ENCODE peak calls at places on chromosomes 7 and 10, in eight cellular contexts. J, R, X, I, N, D, T and H are unnamed samples.

GRCh38 chr7:37265006-37265405 is 183.7 kb downstream of the ELMO1 start:
- DNase-seq in N (no peak), I (no peak), T (no peak), R (no peak), J (no peak), X (no peak), D (no peak), H (no peak)

GRCh38 chr10:132239126-132240031 is 52.6 kb downstream of the DPYSL4 start:
- DNase-seq in J (no peak), I (no peak), N (no peak), X (no peak), T (no peak), D (no peak), R (no peak), H (no peak)

GRCh38 chr10:44990302-44990655 is 10.4 kb upstream of the ZNF22 start:
- DNase-seq in N (no peak), X (no peak), R (no peak), I (no peak), D (no peak), J (no peak), T (no peak), H (no peak)

GRCh38 chr10:44818721-44819127 is 92.4 kb upstream of the TMEM72 start:
- DNase-seq in X (no peak), J (no peak), N (no peak), I (no peak), D (no peak), T (no peak), R (no peak), H (no peak)

GRCh38 chr10:18087398-18087797 is 52.8 kb upstream of the CACNB2 start:
- DNase-seq in T (peak; percentile 24), D (no peak), N (no peak), J (no peak), X (no peak), R (no peak), I (no peak), H (no peak)

GRCh38 chr7:4650471-4651047 is 31.5 kb upstream of the FOXK1 start:
- DNase-seq in J (no peak), I (no peak), N (peak; percentile 41), D (no peak), R (no peak), X (no peak), T (no peak), H (peak; percentile 75)

GRCh38 chr10:117728087-117728486 is 185.5 kb downstream of the EMX2 start:
- DNase-seq in T (no peak), D (no peak), N (no peak), J (no peak), X (no peak), R (no peak), I (no peak), H (no peak)

GRCh38 chr10:126387931-126388911 is at the start of gene ADAM12:
- DNase-seq in N (peak; percentile 49), I (no peak), X (no peak), T (peak; percentile 21), D (no peak), R (no peak), J (peak; percentile 12), H (no peak)

GRCh38 chr10:5034588-5034987 is 30.9 kb upstream of the AKR1C2 start:
- DNase-seq in R (no peak), I (no peak), J (no peak), T (no peak), N (no peak), D (no peak), X (no peak), H (no peak)

GRCh38 chr7:25884265-25884664 is 267.7 kb upstream of the NFE2L3 start:
- DNase-seq in N (no peak), J (no peak), X (no peak), R (no peak), T (no peak), D (no peak), I (no peak), H (no peak)

GRCh38 chr10:48612241-48612943 is 7.5 kb upstream of the ARHGAP22 start:
- DNase-seq in J (no peak), D (no peak), N (no peak), X (no peak), I (peak; percentile 56), R (no peak), T (no peak), H (peak; percentile 18)

GRCh38 chr10:48611133-48611532 is 6.3 kb upstream of the ARHGAP22 start:
- DNase-seq in R (no peak), N (no peak), T (no peak), D (no peak), X (no peak), I (peak; percentile 29), J (no peak), H (peak; percentile 18)

GRCh38 chr10:48613015-48613414 is 8.1 kb upstream of the ARHGAP22 start:
- DNase-seq in N (no peak), J (no peak), I (no peak), T (no peak), D (no peak), R (no peak), X (no peak), H (no peak)

GRCh38 chr10:48616436-48616835 is 11.6 kb upstream of the ARHGAP22 start:
- DNase-seq in J (no peak), R (no peak), I (no peak), N (no peak), D (no peak), T (no peak), X (no peak), H (no peak)

GRCh38 chr10:48614481-48615383 is 9.9 kb upstream of the ARHGAP22 start:
- DNase-seq in I (no peak), R (no peak), T (no peak), X (peak; percentile 65), N (no peak), J (no peak), D (no peak), H (no peak)
- TF ChIP-seq CTCF in I (no peak), R (no peak), T (no peak), X (peak; percentile 33), N (peak; percentile 19), J (peak; percentile 44), D (no peak), H (peak; percentile 57)

GRCh38 chr7:105589221-105590077 is 8.2 kb upstream of the EFCAB10 start:
- DNase-seq in N (peak; percentile 16), J (peak; percentile 34), X (peak; percentile 85), T (peak; percentile 35), I (no peak), R (peak; percentile 29), D (peak; percentile 30), H (no peak)
- TF ChIP-seq CTCF in N (peak; percentile 62), J (peak; percentile 67), X (peak; percentile 72), T (peak; percentile 42), I (peak; percentile 25), R (peak; percentile 56), D (peak; percentile 63), H (peak; percentile 77)

DNA sequence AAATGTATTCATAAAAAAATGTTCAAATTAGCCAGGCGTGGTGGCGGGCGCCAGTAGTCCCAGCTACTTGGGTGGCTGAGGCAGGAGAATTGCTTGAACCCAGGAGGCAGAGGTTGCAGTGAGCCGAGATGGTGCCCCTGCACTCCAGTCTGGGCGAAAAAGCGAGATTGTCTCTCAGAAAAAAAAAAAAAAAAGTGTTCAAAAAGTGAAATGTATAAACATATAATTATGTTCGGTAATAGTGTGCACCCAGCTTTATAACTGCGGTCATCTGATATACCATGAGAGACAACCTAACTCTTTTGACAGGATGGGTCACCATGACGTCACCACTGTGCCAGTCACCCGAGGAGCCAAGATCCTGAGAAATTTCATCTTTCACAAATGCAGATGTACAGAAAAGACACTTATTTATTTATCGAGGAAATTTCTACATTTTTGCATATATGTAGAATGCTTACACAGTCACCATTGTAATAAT is 594 bp upstream of the RP9 start:
- DNase-seq in D (no peak), N (no peak), R (no peak), X (no peak), T (no peak), J (no peak), I (no peak), H (no peak)
- TF ChIP-seq CTCF in D (no peak), N (no peak), R (no peak), X (no peak), T (no peak), J (no peak), I (no peak), H (no peak)

GRCh38 chr10:71821909-71822763 is 28.9 kb downstream of the PSAP start:
- DNase-seq in D (no peak), X (no peak), R (no peak), J (no peak), I (no peak), N (no peak), T (no peak), H (no peak)

GRCh38 chr10:71827828-71828227 is 23.2 kb downstream of the PSAP start:
- DNase-seq in T (no peak), J (no peak), X (no peak), N (no peak), I (no peak), D (no peak), R (no peak), H (no peak)

GRCh38 chr10:71828702-71829101 is 22.3 kb downstream of the PSAP start:
- DNase-seq in N (no peak), I (no peak), X (no peak), T (no peak), R (no peak), D (no peak), J (no peak), H (no peak)

GRCh38 chr10:71823356-71823755 is 27.7 kb downstream of the PSAP start:
- DNase-seq in R (no peak), T (no peak), I (no peak), N (no peak), X (no peak), D (no peak), J (no peak), H (no peak)

GRCh38 chr10:71825217-71825616 is 25.8 kb downstream of the PSAP start:
- DNase-seq in N (no peak), T (no peak), X (no peak), J (no peak), R (no peak), D (no peak), I (no peak), H (no peak)
- TF ChIP-seq CTCF in N (no peak), T (no peak), X (no peak), J (peak; percentile 4), R (no peak), D (no peak), I (no peak), H (peak; percentile 35)

DNA sequence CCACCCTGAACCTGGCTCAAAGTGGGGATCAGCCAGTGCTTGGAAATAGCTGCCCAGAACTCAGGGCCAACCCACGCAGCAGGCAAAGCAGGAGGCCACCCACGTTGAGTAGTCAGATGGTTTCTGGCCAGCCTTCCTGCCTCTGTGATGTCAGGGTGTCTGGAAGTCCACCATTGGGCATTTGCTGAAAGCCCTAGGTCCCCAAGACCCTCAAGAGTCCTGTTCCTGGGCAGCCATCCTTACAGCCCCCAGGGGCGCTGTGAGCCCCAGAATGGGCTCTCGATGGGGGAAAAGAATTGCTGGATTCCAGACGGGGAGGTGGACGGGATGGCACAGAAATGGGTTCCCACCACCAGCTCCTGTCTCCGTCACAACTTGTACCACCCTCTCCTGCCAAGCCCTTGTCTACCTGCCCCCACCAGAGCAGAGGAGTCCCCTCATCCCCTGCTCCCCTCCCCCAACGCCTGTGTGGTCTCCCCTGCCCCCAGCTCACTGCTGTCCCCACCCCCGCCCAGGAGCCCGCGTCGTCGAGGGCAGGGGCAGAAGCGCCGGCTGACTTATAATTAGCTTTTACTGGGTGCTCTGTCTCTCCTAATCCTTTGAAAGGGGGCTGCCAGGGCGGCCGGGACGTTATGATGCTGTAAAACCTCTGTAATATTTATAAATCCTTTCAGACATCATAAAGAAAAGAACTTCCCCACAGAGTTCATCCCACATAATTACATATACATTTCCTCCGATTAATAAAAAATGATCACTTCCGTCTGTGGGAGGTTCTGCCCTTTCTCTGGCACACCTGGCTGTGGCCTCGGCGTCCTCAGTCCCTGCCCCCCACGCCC is 3.8 kb downstream of the MYL10 start:
- DNase-seq in D (no peak), N (no peak), J (no peak), I (no peak), T (no peak), R (no peak), X (no peak), H (no peak)
- TF ChIP-seq CTCF in D (no peak), N (no peak), J (peak; percentile 19), I (no peak), T (no peak), R (no peak), X (peak; percentile 2), H (peak; percentile 35)